ENCODE peak calls at places on chromosome 18, in five cellular contexts. One of them, this sample, is unnamed.

GRCh38 chr18:11957636-11958035 is 23.7 kb upstream of the IMPA2 start:
- DNase-seq in mesothelial cell of epicardium: no peak
- DNase-seq in tibial artery: no peak
- DNase-seq in fibroblast of pulmonary artery: no peak
- DNase-seq in stomach: no peak
- DNase-seq in this sample: no peak

GRCh38 chr18:77127769-77128671 is 4.6 kb downstream of the MBP start:
- DNase-seq in mesothelial cell of epicardium: no peak
- DNase-seq in tibial artery: no peak
- DNase-seq in fibroblast of pulmonary artery: peak
- DNase-seq in stomach: no peak
- DNase-seq in this sample: peak

GRCh38 chr18:2847341-2848144 is 737 bp downstream of the EMILIN2 start:
- DNase-seq in mesothelial cell of epicardium: no peak
- DNase-seq in tibial artery: peak
- DNase-seq in fibroblast of pulmonary artery: peak
- DNase-seq in stomach: no peak
- DNase-seq in this sample: peak

GRCh38 chr18:26468931-26469340 is 79.4 kb downstream of the KCTD1 start:
- DNase-seq in mesothelial cell of epicardium: no peak
- DNase-seq in tibial artery: no peak
- DNase-seq in fibroblast of pulmonary artery: no peak
- DNase-seq in stomach: no peak
- DNase-seq in this sample: peak

GRCh38 chr18:9433616-9434239 is 41.6 kb upstream of the RALBP1 start:
- DNase-seq in mesothelial cell of epicardium: no peak
- DNase-seq in tibial artery: no peak
- DNase-seq in fibroblast of pulmonary artery: no peak
- DNase-seq in stomach: no peak
- DNase-seq in this sample: no peak

GRCh38 chr18:45974088-45974536 is 7.0 kb upstream of the EPG5 start:
- DNase-seq in mesothelial cell of epicardium: no peak
- DNase-seq in tibial artery: no peak
- DNase-seq in fibroblast of pulmonary artery: peak
- DNase-seq in stomach: peak
- DNase-seq in this sample: peak

GRCh38 chr18:11095211-11095610 is 54.2 kb downstream of the PIEZO2 start:
- DNase-seq in mesothelial cell of epicardium: no peak
- DNase-seq in tibial artery: no peak
- DNase-seq in fibroblast of pulmonary artery: no peak
- DNase-seq in stomach: no peak
- DNase-seq in this sample: no peak

GRCh38 chr18:21183670-21184069 is 58.4 kb upstream of the GREB1L start:
- DNase-seq in mesothelial cell of epicardium: no peak
- DNase-seq in tibial artery: no peak
- DNase-seq in fibroblast of pulmonary artery: no peak
- DNase-seq in stomach: no peak
- DNase-seq in this sample: no peak

GRCh38 chr18:55096261-55097026 is 137.2 kb upstream of the CCDC68 start:
- DNase-seq in mesothelial cell of epicardium: no peak
- DNase-seq in tibial artery: no peak
- DNase-seq in fibroblast of pulmonary artery: peak
- DNase-seq in stomach: no peak
- DNase-seq in this sample: no peak

GRCh38 chr18:5462227-5462626 is 81.6 kb downstream of the EPB41L3 start:
- DNase-seq in mesothelial cell of epicardium: no peak
- DNase-seq in tibial artery: no peak
- DNase-seq in fibroblast of pulmonary artery: no peak
- DNase-seq in stomach: no peak
- DNase-seq in this sample: no peak

GRCh38 chr18:60232541-60232940 is 140.0 kb downstream of the MC4R start:
- DNase-seq in mesothelial cell of epicardium: no peak
- DNase-seq in tibial artery: no peak
- DNase-seq in fibroblast of pulmonary artery: peak
- DNase-seq in stomach: no peak
- DNase-seq in this sample: no peak

GRCh38 chr18:23283933-23284430 is 148.7 kb downstream of the CABLES1 start:
- DNase-seq in mesothelial cell of epicardium: no peak
- DNase-seq in tibial artery: no peak
- DNase-seq in fibroblast of pulmonary artery: peak
- DNase-seq in stomach: no peak
- DNase-seq in this sample: peak

GRCh38 chr18:9053814-9054213 is 48.7 kb upstream of the NDUFV2 start:
- DNase-seq in mesothelial cell of epicardium: no peak
- DNase-seq in tibial artery: no peak
- DNase-seq in fibroblast of pulmonary artery: no peak
- DNase-seq in stomach: no peak
- DNase-seq in this sample: no peak

GRCh38 chr18:77054606-77055428 is 77.8 kb downstream of the MBP start:
- DNase-seq in mesothelial cell of epicardium: no peak
- DNase-seq in tibial artery: peak
- DNase-seq in fibroblast of pulmonary artery: peak
- DNase-seq in stomach: peak
- DNase-seq in this sample: peak

GRCh38 chr18:54223568-54224241 is 764 bp downstream of the MBD2 start:
- DNase-seq in mesothelial cell of epicardium: peak
- DNase-seq in tibial artery: no peak
- DNase-seq in fibroblast of pulmonary artery: peak
- DNase-seq in stomach: peak
- DNase-seq in this sample: peak

GRCh38 chr18:79681484-79682387 is 2.1 kb downstream of the CTDP1 start:
- DNase-seq in mesothelial cell of epicardium: no peak
- DNase-seq in tibial artery: peak
- DNase-seq in fibroblast of pulmonary artery: no peak
- DNase-seq in stomach: no peak
- DNase-seq in this sample: peak

GRCh38 chr18:44835555-44836156 is 155.0 kb downstream of the SETBP1 start:
- DNase-seq in mesothelial cell of epicardium: no peak
- DNase-seq in tibial artery: peak
- DNase-seq in fibroblast of pulmonary artery: no peak
- DNase-seq in stomach: no peak
- DNase-seq in this sample: no peak

GRCh38 chr18:13443546-13443945 is 225.0 kb downstream of the LDLRAD4 start:
- DNase-seq in mesothelial cell of epicardium: no peak
- DNase-seq in tibial artery: peak
- DNase-seq in fibroblast of pulmonary artery: no peak
- DNase-seq in stomach: no peak
- DNase-seq in this sample: no peak

GRCh38 chr18:5197032-5197434 is at the start of gene AKAIN1:
- DNase-seq in mesothelial cell of epicardium: peak
- DNase-seq in tibial artery: no peak
- DNase-seq in fibroblast of pulmonary artery: peak
- DNase-seq in stomach: no peak
- DNase-seq in this sample: peak

GRCh38 chr18:49162226-49162848 is 211.6 kb upstream of the SMAD7 start:
- DNase-seq in mesothelial cell of epicardium: no peak
- DNase-seq in tibial artery: no peak
- DNase-seq in fibroblast of pulmonary artery: no peak
- DNase-seq in stomach: no peak
- DNase-seq in this sample: no peak
- TF ChIP-seq CTCF in mesothelial cell of epicardium: no peak
- TF ChIP-seq CTCF in tibial artery: no peak
- TF ChIP-seq CTCF in fibroblast of pulmonary artery: no peak
- TF ChIP-seq CTCF in stomach: no peak
- TF ChIP-seq CTCF in this sample: no peak

DNA sequence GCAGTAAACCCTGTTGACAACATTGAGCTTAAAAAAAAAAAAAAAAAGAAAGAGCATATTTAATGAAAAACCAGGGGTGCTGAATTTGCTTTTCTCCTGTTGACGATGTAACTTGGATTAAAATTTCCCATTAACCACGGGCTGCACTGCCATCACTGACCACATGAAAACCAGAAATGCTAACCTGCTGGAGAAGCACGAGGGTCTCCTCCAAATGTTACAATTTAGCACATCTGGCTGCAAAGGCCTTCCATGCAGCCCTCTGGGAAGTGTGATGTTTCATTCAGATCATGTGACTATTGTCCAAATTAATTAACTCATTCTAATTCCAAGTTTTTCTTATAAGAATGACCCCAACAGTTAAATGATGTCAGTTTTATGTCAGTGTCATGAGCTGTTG is 26.9 kb upstream of the SERPINB12 start:
- DNase-seq in mesothelial cell of epicardium: no peak
- DNase-seq in tibial artery: no peak
- DNase-seq in fibroblast of pulmonary artery: no peak
- DNase-seq in stomach: no peak
- DNase-seq in this sample: no peak
- TF ChIP-seq CTCF in mesothelial cell of epicardium: peak
- TF ChIP-seq CTCF in tibial artery: no peak
- TF ChIP-seq CTCF in fibroblast of pulmonary artery: peak
- TF ChIP-seq CTCF in stomach: no peak
- TF ChIP-seq CTCF in this sample: no peak

GRCh38 chr18:69845588-69846506 is 101.8 kb downstream of the CD226 start:
- DNase-seq in mesothelial cell of epicardium: no peak
- DNase-seq in tibial artery: no peak
- DNase-seq in fibroblast of pulmonary artery: no peak
- DNase-seq in stomach: no peak
- DNase-seq in this sample: no peak
- TF ChIP-seq CTCF in mesothelial cell of epicardium: no peak
- TF ChIP-seq CTCF in tibial artery: no peak
- TF ChIP-seq CTCF in fibroblast of pulmonary artery: no peak
- TF ChIP-seq CTCF in stomach: no peak
- TF ChIP-seq CTCF in this sample: no peak

GRCh38 chr18:74624491-74624890 is 26.8 kb downstream of the ZNF407 start:
- DNase-seq in mesothelial cell of epicardium: no peak
- DNase-seq in tibial artery: no peak
- DNase-seq in fibroblast of pulmonary artery: no peak
- DNase-seq in stomach: no peak
- DNase-seq in this sample: no peak

GRCh38 chr18:74625157-74625556 is 27.5 kb downstream of the ZNF407 start:
- DNase-seq in mesothelial cell of epicardium: no peak
- DNase-seq in tibial artery: no peak
- DNase-seq in fibroblast of pulmonary artery: no peak
- DNase-seq in stomach: no peak
- DNase-seq in this sample: no peak

GRCh38 chr18:74622079-74622478 is 24.4 kb downstream of the ZNF407 start:
- DNase-seq in mesothelial cell of epicardium: no peak
- DNase-seq in tibial artery: no peak
- DNase-seq in fibroblast of pulmonary artery: no peak
- DNase-seq in stomach: no peak
- DNase-seq in this sample: peak

GRCh38 chr18:74626311-74626874 is 28.7 kb downstream of the ZNF407 start:
- DNase-seq in mesothelial cell of epicardium: no peak
- DNase-seq in tibial artery: no peak
- DNase-seq in fibroblast of pulmonary artery: no peak
- DNase-seq in stomach: no peak
- DNase-seq in this sample: no peak

GRCh38 chr18:74623047-74623816 is 25.6 kb downstream of the ZNF407 start:
- DNase-seq in mesothelial cell of epicardium: no peak
- DNase-seq in tibial artery: no peak
- DNase-seq in fibroblast of pulmonary artery: peak
- DNase-seq in stomach: no peak
- DNase-seq in this sample: peak
- TF ChIP-seq CTCF in mesothelial cell of epicardium: no peak
- TF ChIP-seq CTCF in tibial artery: no peak
- TF ChIP-seq CTCF in fibroblast of pulmonary artery: peak
- TF ChIP-seq CTCF in stomach: no peak
- TF ChIP-seq CTCF in this sample: peak

DNA sequence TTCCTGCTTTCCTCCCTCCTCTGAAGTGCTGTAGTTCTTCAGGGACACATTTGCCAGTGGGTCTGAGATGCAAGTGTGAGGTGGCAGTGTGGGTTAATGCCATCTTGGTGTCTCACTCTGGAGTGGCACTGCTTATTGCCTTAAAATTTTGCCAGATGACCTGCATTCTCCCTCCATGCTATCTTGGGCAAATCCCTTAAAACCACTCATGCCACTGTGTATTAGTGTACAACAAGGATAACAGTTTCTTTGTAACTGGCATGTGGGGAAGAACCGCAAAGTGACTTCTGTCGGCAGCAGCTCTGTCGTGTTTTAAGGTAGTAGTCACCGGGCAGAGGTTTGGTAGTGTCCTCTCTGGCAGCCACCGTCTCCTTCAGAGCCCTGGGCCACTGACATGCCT is 124.2 kb downstream of the NEDD4L start:
- DNase-seq in mesothelial cell of epicardium: no peak
- DNase-seq in tibial artery: no peak
- DNase-seq in fibroblast of pulmonary artery: no peak
- DNase-seq in stomach: no peak
- DNase-seq in this sample: no peak
- TF ChIP-seq CTCF in mesothelial cell of epicardium: no peak
- TF ChIP-seq CTCF in tibial artery: no peak
- TF ChIP-seq CTCF in fibroblast of pulmonary artery: no peak
- TF ChIP-seq CTCF in stomach: no peak
- TF ChIP-seq CTCF in this sample: no peak

DNA sequence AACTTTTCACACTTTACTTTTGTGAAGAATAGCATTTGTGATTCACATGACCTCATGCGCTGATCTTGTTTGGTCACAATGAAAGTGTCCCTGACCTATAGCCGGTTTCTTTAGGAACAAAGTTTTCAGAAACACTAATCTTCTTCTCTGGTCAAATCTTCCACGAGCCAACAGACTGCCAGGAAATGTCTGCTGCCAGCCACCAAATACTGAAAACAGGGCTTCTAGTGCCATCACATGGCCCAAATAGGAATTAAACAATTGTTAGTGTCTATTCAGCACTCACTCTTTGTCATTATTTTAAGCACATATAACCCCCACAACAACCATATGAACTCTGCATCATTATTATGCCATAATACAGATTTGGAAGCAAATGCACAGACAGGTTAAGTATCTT is 286.5 kb upstream of the SYT4 start:
- DNase-seq in mesothelial cell of epicardium: no peak
- DNase-seq in tibial artery: no peak
- DNase-seq in fibroblast of pulmonary artery: peak
- DNase-seq in stomach: peak
- DNase-seq in this sample: peak
- TF ChIP-seq CTCF in mesothelial cell of epicardium: peak
- TF ChIP-seq CTCF in tibial artery: no peak
- TF ChIP-seq CTCF in fibroblast of pulmonary artery: peak
- TF ChIP-seq CTCF in stomach: peak
- TF ChIP-seq CTCF in this sample: peak

GRCh38 chr18:27602092-27602491 is 417.0 kb upstream of the CHST9 start:
- DNase-seq in mesothelial cell of epicardium: no peak
- DNase-seq in tibial artery: no peak
- DNase-seq in fibroblast of pulmonary artery: no peak
- DNase-seq in stomach: no peak
- DNase-seq in this sample: no peak

GRCh38 chr18:27604583-27604982 is 419.5 kb upstream of the CHST9 start:
- DNase-seq in mesothelial cell of epicardium: no peak
- DNase-seq in tibial artery: no peak
- DNase-seq in fibroblast of pulmonary artery: peak
- DNase-seq in stomach: no peak
- DNase-seq in this sample: no peak

GRCh38 chr18:27608174-27608573 is 423.1 kb upstream of the CHST9 start:
- DNase-seq in mesothelial cell of epicardium: no peak
- DNase-seq in tibial artery: no peak
- DNase-seq in fibroblast of pulmonary artery: no peak
- DNase-seq in stomach: no peak
- DNase-seq in this sample: no peak

GRCh38 chr18:27606851-27607250 is 421.7 kb upstream of the CHST9 start:
- DNase-seq in mesothelial cell of epicardium: no peak
- DNase-seq in tibial artery: no peak
- DNase-seq in fibroblast of pulmonary artery: no peak
- DNase-seq in stomach: no peak
- DNase-seq in this sample: no peak

GRCh38 chr18:27605107-27605834 is 420.2 kb upstream of the CHST9 start:
- DNase-seq in mesothelial cell of epicardium: peak
- DNase-seq in tibial artery: no peak
- DNase-seq in fibroblast of pulmonary artery: peak
- DNase-seq in stomach: peak
- DNase-seq in this sample: peak
- TF ChIP-seq CTCF in mesothelial cell of epicardium: peak
- TF ChIP-seq CTCF in tibial artery: peak
- TF ChIP-seq CTCF in fibroblast of pulmonary artery: peak
- TF ChIP-seq CTCF in stomach: peak
- TF ChIP-seq CTCF in this sample: peak